ENCODE peak calls at places on chromosomes 1 and 21, in seven cellular contexts. P is body of pancreas, B is adrenal gland, F is right lobe of liver, M is breast epithelium, H is IMR-90, U is thyroid gland. W is an unnamed sample.

GRCh38 chr1:173914366-173914871 is 2.7 kb downstream of the SERPINC1 start:
- DNase-seq in P (peak), B (no peak), F (peak), M (no peak), H (peak), U (peak), W (peak)

GRCh38 chr1:41322101-41322661 is 39.1 kb upstream of the FOXO6 start:
- DNase-seq in P (no peak), B (no peak), F (no peak), M (no peak), H (no peak), U (no peak), W (no peak)

GRCh38 chr1:74422379-74423155 is 89.8 kb downstream of the LRRC53 start:
- DNase-seq in P (no peak), B (no peak), F (no peak), M (no peak), H (peak), U (no peak), W (no peak)

GRCh38 chr1:45356186-45356585 is 15.9 kb upstream of the MUTYH start:
- DNase-seq in P (no peak), B (no peak), F (no peak), M (no peak), H (peak), U (no peak), W (no peak)

GRCh38 chr1:30419831-30420230 is 303.6 kb downstream of the MATN1 start:
- DNase-seq in P (no peak), B (peak), F (no peak), M (no peak), H (no peak), U (no peak), W (no peak)

GRCh38 chr21:42677339-42678117 is 24.1 kb downstream of the PDE9A start:
- DNase-seq in P (no peak), B (no peak), F (no peak), M (no peak), H (peak), U (no peak), W (no peak)

GRCh38 chr1:235960799-235961198 is 94.1 kb upstream of the LYST start:
- DNase-seq in P (no peak), B (no peak), F (no peak), M (no peak), H (no peak), U (no peak), W (no peak)

GRCh38 chr1:226598455-226598849 is 49.9 kb downstream of the STUM start:
- DNase-seq in P (no peak), B (no peak), F (no peak), M (no peak), H (no peak), U (no peak), W (no peak)

GRCh38 chr1:151831605-151832004 is at the start of gene RORC:
- DNase-seq in P (peak), B (peak), F (peak), M (peak), H (no peak), U (peak), W (peak)

GRCh38 chr1:11880181-11880575 is 21.4 kb upstream of the NPPB start:
- DNase-seq in P (no peak), B (no peak), F (no peak), M (no peak), H (no peak), U (no peak), W (no peak)

GRCh38 chr1:66278260-66279046 is 255.5 kb upstream of the SGIP1 start:
- DNase-seq in P (no peak), B (no peak), F (no peak), M (no peak), H (no peak), U (no peak), W (no peak)

GRCh38 chr1:156964431-156964830 is 44.0 kb downstream of the LRRC71 start:
- DNase-seq in P (no peak), B (no peak), F (no peak), M (no peak), H (peak), U (no peak), W (no peak)

GRCh38 chr1:50110656-50111055 is 1.9 kb downstream of the ELAVL4 start:
- DNase-seq in P (no peak), B (peak), F (no peak), M (no peak), H (no peak), U (no peak), W (no peak)

GRCh38 chr1:20014153-20014552 is 34.7 kb upstream of the PLA2G2A start:
- DNase-seq in P (no peak), B (no peak), F (no peak), M (no peak), H (no peak), U (no peak), W (no peak)

GRCh38 chr1:20009212-20009611 is 29.8 kb upstream of the PLA2G2A start:
- DNase-seq in P (no peak), B (no peak), F (no peak), M (no peak), H (no peak), U (no peak), W (no peak)

GRCh38 chr1:20010016-20010415 is 30.6 kb upstream of the PLA2G2A start:
- DNase-seq in P (no peak), B (no peak), F (no peak), M (no peak), H (no peak), U (no peak), W (no peak)

DNA sequence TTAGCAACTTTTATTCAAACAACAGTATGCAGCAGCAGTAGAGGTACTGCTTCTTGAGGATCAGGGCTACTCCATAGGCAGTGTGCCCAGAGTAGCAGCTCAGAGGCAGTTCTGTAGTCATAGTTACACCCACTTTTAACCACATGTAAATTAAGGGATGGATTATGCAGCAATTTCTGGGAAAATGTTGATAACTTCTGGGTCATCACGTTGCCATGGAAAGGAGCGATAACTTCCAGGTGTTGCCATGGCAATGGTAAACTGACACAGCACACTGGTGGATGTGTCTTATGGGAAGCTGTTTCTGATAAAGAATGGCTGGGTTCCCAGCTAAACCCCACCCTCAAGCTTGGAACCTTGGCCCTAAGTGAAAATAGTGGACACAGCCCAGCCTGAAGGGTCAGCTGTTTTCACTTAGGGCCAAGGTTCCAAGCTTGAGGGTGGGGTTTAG is 29.0 kb upstream of the PLA2G2A start:
- DNase-seq in P (peak), B (peak), F (no peak), M (no peak), H (no peak), U (no peak), W (no peak)
- TF ChIP-seq POLR2A in P (no peak), B (no peak), F (no peak), M (no peak), H (no peak), U (no peak), W (no peak)

DNA sequence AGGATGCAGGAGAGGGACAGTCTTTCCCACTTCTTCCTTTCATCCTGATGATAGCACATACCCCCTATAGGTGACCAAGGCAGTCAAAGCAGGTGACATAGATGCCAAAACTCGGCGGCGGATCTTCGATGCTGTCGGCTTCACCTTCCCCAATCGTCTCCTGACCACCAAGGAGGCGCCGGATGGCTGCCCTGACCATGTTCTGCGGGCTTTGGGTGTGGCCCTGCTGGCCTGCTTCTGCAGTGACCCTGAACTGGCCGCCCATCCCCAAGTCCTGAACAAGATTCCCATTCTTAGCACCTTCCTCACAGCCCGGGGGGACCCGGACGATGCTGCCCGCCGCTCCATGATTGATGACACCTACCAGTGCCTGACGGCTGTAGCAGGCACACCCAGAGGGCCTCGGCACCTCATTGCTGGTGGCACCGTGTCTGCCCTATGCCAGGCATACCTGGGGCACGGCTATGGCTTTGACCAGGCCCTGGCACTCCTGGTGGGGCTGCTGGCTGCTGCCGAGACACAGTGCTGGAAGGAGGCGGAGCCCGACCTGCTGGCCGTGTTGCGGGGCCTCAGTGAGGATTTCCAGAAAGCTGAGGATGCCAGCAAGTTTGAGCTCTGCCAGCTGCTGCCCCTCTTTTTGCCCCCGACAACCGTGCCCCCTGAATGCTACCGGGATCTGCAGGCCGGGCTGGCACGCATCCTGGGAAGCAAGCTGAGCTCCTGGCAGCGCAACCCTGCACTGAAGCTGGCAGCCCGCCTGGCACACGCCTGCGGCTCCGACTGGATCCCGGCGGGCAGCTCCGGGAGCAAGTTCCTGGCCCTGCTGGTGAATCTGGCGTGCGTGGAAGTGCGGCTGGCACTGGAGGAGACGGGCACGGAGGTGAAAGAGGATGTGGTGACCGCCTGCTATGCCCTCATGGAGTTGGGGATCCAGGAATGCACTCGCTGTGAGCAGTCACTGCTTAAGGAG is 2.9 kb downstream of the NCDN start:
- DNase-seq in P (peak), B (peak), F (peak), M (peak), H (no peak), U (no peak), W (peak)
- H3K4me3 ChIP-seq in P (no peak), B (no peak), F (no peak), M (peak), H (no peak), U (no peak), W (no peak)

DNA sequence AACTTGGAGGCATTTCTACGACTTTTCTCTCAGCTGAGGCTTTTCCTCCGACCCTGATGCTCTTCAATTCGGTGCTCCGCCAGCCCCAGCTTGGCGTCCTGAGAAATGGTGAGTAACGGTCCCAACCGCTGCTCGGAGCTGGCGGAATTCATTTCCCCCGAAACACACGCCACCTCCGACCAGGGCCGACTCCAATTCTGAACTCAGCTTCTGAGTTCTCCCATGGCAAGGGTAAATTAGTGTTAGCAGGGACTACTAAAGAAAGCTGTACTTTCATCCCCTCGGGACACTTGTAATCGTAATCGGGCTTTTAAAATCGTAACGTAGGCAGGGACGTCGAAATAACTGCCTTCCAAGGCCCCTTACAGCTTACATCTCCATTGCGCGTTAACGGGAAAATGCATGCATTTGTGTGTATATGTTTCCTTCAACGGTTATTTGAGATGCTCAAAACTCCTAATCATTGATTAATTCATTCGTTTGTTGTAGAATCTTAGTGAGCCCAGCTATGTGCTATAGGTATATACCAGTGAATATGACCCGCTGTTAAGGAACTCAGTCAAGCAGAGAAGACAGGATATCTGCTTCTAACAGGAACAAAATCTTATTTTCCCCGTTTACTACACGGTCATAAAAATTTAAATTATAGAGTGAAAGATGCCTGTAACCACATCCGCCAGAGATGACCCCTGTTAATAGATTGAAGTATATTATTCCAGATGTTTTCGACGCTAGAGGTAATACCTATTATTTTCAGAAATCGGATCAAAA is 472 bp downstream of the DTL start:
- DNase-seq in P (no peak), B (no peak), F (no peak), M (no peak), H (no peak), U (no peak), W (no peak)
- TF ChIP-seq POLR2A in P (no peak), B (no peak), F (no peak), M (no peak), H (no peak), U (no peak), W (no peak)

GRCh38 chr1:967466-968343 is 1.4 kb downstream of the PLEKHN1 start:
- DNase-seq in P (peak), B (no peak), F (peak), M (no peak), H (no peak), U (no peak), W (no peak)
- H3K4me3 ChIP-seq in P (no peak), B (no peak), F (no peak), M (peak), H (no peak), U (no peak), W (no peak)

W was measured in transverse colon.